ENCODE peak calls at places on chromosomes 5 and 9, in four cellular contexts. Y is SK-N-SH, Z is upper lobe of left lung, R is NB4. E is an unnamed sample.

GRCh38 chr5:3033033-3033755 is 281.7 kb upstream of the IRX2 start:
- DNase-seq in Y (no peak), Z (no peak), R (no peak), E (no peak)

GRCh38 chr5:5183192-5183699 is 43.1 kb downstream of the ADAMTS16 start:
- DNase-seq in Y (no peak), Z (no peak), R (no peak), E (no peak)

GRCh38 chr5:62259699-62260220 is 46.2 kb upstream of the KIF2A start:
- DNase-seq in Y (no peak), Z (no peak), R (peak), E (no peak)

GRCh38 chr9:38437193-38437823 is 13.1 kb upstream of the IGFBPL1 start:
- DNase-seq in Y (no peak), Z (no peak), R (peak), E (no peak)

GRCh38 chr9:87455407-87455806 is 42.3 kb upstream of the DAPK1 start:
- DNase-seq in Y (no peak), Z (no peak), R (no peak), E (no peak)

GRCh38 chr5:120923026-120923425 is 458.9 kb downstream of the PRR16 start:
- DNase-seq in Y (no peak), Z (no peak), R (no peak), E (no peak)

GRCh38 chr9:88661759-88662158 is 126.8 kb downstream of the NXNL2 start:
- DNase-seq in Y (no peak), Z (no peak), R (peak), E (no peak)

GRCh38 chr9:134589748-134590147 is 51.9 kb upstream of the COL5A1 start:
- DNase-seq in Y (no peak), Z (no peak), R (no peak), E (no peak)

GRCh38 chr9:133738039-133738805 is at the start of gene SARDH:
- DNase-seq in Y (peak), Z (peak), R (peak), E (peak)

GRCh38 chr5:128413356-128413755 is 124.7 kb downstream of the FBN2 start:
- DNase-seq in Y (no peak), Z (no peak), R (no peak), E (no peak)

GRCh38 chr5:68240771-68241170 is 25.2 kb downstream of the PIK3R1 start:
- DNase-seq in Y (peak), Z (no peak), R (no peak), E (no peak)

GRCh38 chr5:26791433-26791832 is 247.0 kb downstream of the CDH9 start:
- DNase-seq in Y (no peak), Z (no peak), R (no peak), E (no peak)

GRCh38 chr9:88390371-88390990 is 2.2 kb downstream of the SPIN1 start:
- DNase-seq in Y (no peak), Z (no peak), R (no peak), E (no peak)

GRCh38 chr5:97067296-97067695 is 75.1 kb downstream of the LIX1 start:
- DNase-seq in Y (no peak), Z (no peak), R (no peak), E (no peak)

GRCh38 chr9:35518212-35518917 is 28.5 kb downstream of the RUSC2 start:
- DNase-seq in Y (no peak), Z (no peak), R (no peak), E (no peak)

GRCh38 chr5:88719434-88719833 is 163.6 kb downstream of the MEF2C start:
- DNase-seq in Y (no peak), Z (no peak), R (no peak), E (no peak)

GRCh38 chr9:2241875-2242741 is 227.0 kb downstream of the SMARCA2 start:
- DNase-seq in Y (peak), Z (peak), R (peak), E (peak)

GRCh38 chr5:44983006-44983405 is 174.3 kb downstream of the MRPS30 start:
- DNase-seq in Y (no peak), Z (no peak), R (peak), E (no peak)

GRCh38 chr9:28848671-28849070 is 1275.4 kb upstream of the C9orf72 start:
- DNase-seq in Y (no peak), Z (no peak), R (no peak), E (no peak)

GRCh38 chr9:117957267-117957666 is 253.1 kb downstream of the TLR4 start:
- DNase-seq in Y (no peak), Z (no peak), R (peak), E (no peak)

GRCh38 chr9:91141407-91141973 is 220.2 kb downstream of the AUH start:
- DNase-seq in Y (no peak), Z (no peak), R (no peak), E (no peak)

GRCh38 chr5:163489055-163489744 is 16.2 kb upstream of the MAT2B start:
- DNase-seq in Y (no peak), Z (no peak), R (peak), E (no peak)
- TF ChIP-seq CTCF in Y (peak), Z (no peak), R (peak), E (no peak)

GRCh38 chr5:155827949-155828348 is 499.0 kb upstream of the SGCD start:
- DNase-seq in Y (no peak), Z (no peak), R (no peak), E (no peak)

GRCh38 chr5:155826947-155827815 is 499.8 kb upstream of the SGCD start:
- DNase-seq in Y (no peak), Z (no peak), R (no peak), E (no peak)

GRCh38 chr5:155822177-155822576 is 504.8 kb upstream of the SGCD start:
- DNase-seq in Y (peak), Z (no peak), R (no peak), E (no peak)
- TF ChIP-seq CTCF in Y (no peak), Z (no peak), R (no peak), E (no peak)

DNA sequence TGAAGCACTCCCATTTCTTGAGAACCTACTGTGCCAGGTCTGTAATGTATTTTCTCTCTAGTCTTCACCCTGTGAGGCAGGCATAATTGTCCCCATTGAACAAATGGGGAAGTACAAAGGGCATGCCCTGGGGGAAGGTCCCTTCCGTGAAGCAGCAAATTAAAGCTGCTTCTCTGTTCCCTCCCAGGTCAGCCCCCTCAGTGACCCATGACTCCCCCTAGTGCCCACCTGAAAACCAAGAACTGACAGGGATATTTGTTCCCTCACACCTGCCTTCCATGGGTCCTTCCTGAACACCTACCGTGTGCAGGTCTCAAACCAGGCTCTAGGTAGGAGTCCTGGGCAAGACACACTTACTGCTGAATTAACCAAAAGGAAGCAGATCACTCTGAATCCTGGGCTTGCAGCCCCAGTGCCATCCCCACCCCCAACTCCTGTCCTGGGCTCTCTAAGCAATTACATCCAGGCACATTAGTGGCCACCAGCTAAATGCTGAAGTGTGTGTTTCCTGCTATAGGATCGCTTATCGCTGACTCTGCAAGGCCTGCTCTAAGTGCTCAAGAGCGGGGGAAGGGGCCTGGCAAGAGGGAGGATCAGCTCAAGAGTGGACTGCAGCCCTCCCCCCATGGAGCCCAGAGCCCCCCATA is 254.8 kb downstream of the CDK5RAP2 start:
- DNase-seq in Y (peak), Z (no peak), R (peak), E (no peak)
- TF ChIP-seq CTCF in Y (peak), Z (no peak), R (peak), E (no peak)

DNA sequence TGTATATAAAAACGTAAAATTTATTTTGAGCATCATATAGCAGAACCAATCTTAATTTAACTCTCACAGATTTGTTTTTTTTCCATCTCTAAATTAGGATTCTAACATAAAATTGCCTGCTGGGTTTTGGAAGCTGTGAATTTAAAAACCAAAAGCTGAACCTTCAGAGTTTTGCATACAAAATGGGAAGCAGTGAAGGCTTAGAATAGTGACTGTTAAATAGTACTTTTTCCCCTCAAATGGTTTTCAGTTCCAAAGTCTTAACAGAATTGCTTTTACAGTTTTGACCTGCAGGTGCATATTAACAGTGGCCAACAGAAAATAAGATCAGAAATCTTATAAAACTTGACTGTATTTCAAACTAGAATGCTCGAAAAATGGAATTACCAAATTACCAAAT is 55.1 kb upstream of the LVRN start:
- DNase-seq in Y (no peak), Z (no peak), R (no peak), E (no peak)
- TF ChIP-seq CTCF in Y (no peak), Z (no peak), R (no peak), E (no peak)

GRCh38 chr9:107270082-107270481 is 13.0 kb upstream of the RAD23B start:
- DNase-seq in Y (no peak), Z (no peak), R (no peak), E (no peak)

GRCh38 chr9:107270580-107270979 is 12.5 kb upstream of the RAD23B start:
- DNase-seq in Y (no peak), Z (no peak), R (no peak), E (no peak)

GRCh38 chr9:107269254-107269653 is 13.8 kb upstream of the RAD23B start:
- DNase-seq in Y (no peak), Z (no peak), R (no peak), E (no peak)

GRCh38 chr9:107268560-107268959 is 14.5 kb upstream of the RAD23B start:
- DNase-seq in Y (no peak), Z (no peak), R (no peak), E (no peak)

DNA sequence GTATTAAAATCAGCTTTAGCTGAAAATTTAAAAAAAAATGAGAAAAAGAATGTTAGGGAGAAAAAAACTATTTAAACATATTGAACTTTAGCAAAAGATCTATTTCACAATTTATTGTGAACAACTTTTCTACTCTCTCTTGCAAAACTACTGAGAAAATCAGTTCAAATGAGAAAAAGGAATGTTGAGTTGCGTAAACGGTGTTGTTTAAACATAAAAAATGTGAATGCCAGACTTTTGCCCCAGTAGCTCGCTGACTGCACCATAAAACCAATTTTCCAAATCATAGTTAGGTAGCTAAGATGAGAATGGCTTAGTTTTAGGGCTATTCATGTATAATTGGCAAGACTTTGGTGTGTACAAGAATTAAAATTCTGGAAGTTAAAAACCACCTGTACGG is 13.4 kb upstream of the RAD23B start:
- DNase-seq in Y (no peak), Z (no peak), R (no peak), E (no peak)
- TF ChIP-seq CTCF in Y (no peak), Z (no peak), R (no peak), E (no peak)

DNA sequence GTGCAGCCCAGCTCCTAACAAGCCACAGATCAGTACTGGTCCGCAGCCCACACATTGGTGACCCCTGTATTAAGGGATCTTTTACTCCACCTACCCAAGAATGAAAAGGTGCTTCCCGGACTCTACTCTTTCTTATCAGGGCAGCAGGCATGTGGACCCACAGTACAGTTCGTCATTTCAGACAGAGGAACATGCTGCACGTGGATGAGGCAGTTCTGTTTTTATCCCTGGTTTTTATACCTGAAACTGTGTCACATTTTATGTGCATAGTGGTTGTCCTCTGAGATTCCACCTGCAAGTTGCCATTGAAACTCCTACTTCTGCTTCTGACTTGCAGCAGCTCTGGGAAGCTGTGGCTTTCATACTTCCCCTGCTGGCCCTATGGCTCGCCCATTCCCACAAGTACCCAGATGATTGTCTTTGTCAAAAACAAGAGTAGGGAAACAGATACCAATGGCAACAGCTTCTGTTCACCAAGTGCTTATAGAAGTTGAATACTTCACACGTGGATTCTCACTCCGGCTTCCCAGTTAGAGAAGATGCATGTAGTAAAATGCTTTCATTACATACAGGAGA is 208.0 kb downstream of the TRIO start:
- DNase-seq in Y (no peak), Z (no peak), R (peak), E (no peak)
- TF ChIP-seq CTCF in Y (no peak), Z (no peak), R (no peak), E (no peak)

GRCh38 chr9:129104051-129104450 is 6.5 kb downstream of the CRAT start:
- DNase-seq in Y (no peak), Z (no peak), R (no peak), E (no peak)

GRCh38 chr9:129103595-129103965 is 7.0 kb downstream of the CRAT start:
- DNase-seq in Y (no peak), Z (no peak), R (no peak), E (no peak)

GRCh38 chr9:129101279-129101678 is 9.3 kb downstream of the CRAT start:
- DNase-seq in Y (no peak), Z (no peak), R (no peak), E (no peak)

GRCh38 chr9:129102095-129102525 is 8.5 kb downstream of the CRAT start:
- DNase-seq in Y (no peak), Z (peak), R (no peak), E (no peak)

GRCh38 chr9:129102791-129103594 is 7.6 kb downstream of the CRAT start:
- DNase-seq in Y (peak), Z (no peak), R (peak), E (no peak)
- TF ChIP-seq CTCF in Y (peak), Z (peak), R (peak), E (no peak)

GRCh38 chr9:109182940-109183798 is 16.1 kb upstream of the FRRS1L start:
- DNase-seq in Y (peak), Z (no peak), R (peak), E (no peak)
- TF ChIP-seq CTCF in Y (peak), Z (peak), R (peak), E (no peak)

GRCh38 chr5:110625376-110625999 is 101.0 kb downstream of the TMEM232 start:
- DNase-seq in Y (peak), Z (no peak), R (peak), E (no peak)
- TF ChIP-seq CTCF in Y (peak), Z (no peak), R (no peak), E (peak)

GRCh38 chr5:54159153-54159836 is 151.1 kb downstream of the ARL15 start:
- DNase-seq in Y (no peak), Z (no peak), R (peak), E (no peak)
- TF ChIP-seq CTCF in Y (no peak), Z (no peak), R (peak), E (no peak)